ENCODE peak calls at places on chromosomes 11 and 22, in five cellular contexts. One of them, this sample, is unnamed.

GRCh38 chr22:25898707-25899365 is 156.8 kb downstream of the MYO18B start:
- DNase-seq in SJSA1: peak
- DNase-seq in iris pigment epithelial cell: peak
- DNase-seq in GM12865: peak
- DNase-seq in activated CD4-positive, CD25-positive, alpha-beta regulatory T cell: no peak
- DNase-seq in this sample: peak

GRCh38 chr11:61777234-61778090 is 14.9 kb downstream of the TMEM258 start:
- DNase-seq in activated CD4-positive, CD25-positive, alpha-beta regulatory T cell: peak
- DNase-seq in iris pigment epithelial cell: no peak
- DNase-seq in GM12865: no peak
- DNase-seq in SJSA1: no peak
- DNase-seq in this sample: no peak

GRCh38 chr22:27335102-27335660 is 466.4 kb downstream of the MN1 start:
- DNase-seq in activated CD4-positive, CD25-positive, alpha-beta regulatory T cell: no peak
- DNase-seq in iris pigment epithelial cell: no peak
- DNase-seq in GM12865: no peak
- DNase-seq in SJSA1: no peak
- DNase-seq in this sample: no peak

GRCh38 chr11:117300301-117300700 is 9.2 kb downstream of the BACE1-AS start:
- DNase-seq in activated CD4-positive, CD25-positive, alpha-beta regulatory T cell: no peak
- DNase-seq in iris pigment epithelial cell: peak
- DNase-seq in GM12865: no peak
- DNase-seq in SJSA1: no peak
- DNase-seq in this sample: no peak

GRCh38 chr22:49294656-49295464 is 532.8 kb downstream of the BRD1 start:
- DNase-seq in SJSA1: no peak
- DNase-seq in iris pigment epithelial cell: no peak
- DNase-seq in activated CD4-positive, CD25-positive, alpha-beta regulatory T cell: no peak
- DNase-seq in GM12865: no peak
- DNase-seq in this sample: no peak

GRCh38 chr11:45830596-45830995 is 16.7 kb upstream of the CRY2 start:
- DNase-seq in iris pigment epithelial cell: no peak
- DNase-seq in SJSA1: no peak
- DNase-seq in activated CD4-positive, CD25-positive, alpha-beta regulatory T cell: no peak
- DNase-seq in GM12865: no peak
- DNase-seq in this sample: no peak

GRCh38 chr22:38402204-38402603 is 52.8 kb downstream of the KCNJ4 start:
- DNase-seq in activated CD4-positive, CD25-positive, alpha-beta regulatory T cell: no peak
- DNase-seq in iris pigment epithelial cell: no peak
- DNase-seq in SJSA1: no peak
- DNase-seq in GM12865: no peak
- DNase-seq in this sample: no peak

GRCh38 chr22:22410121-22410520 is 98.4 kb downstream of the ZNF280B start:
- DNase-seq in GM12865: peak
- DNase-seq in SJSA1: no peak
- DNase-seq in iris pigment epithelial cell: no peak
- DNase-seq in activated CD4-positive, CD25-positive, alpha-beta regulatory T cell: no peak
- DNase-seq in this sample: peak

GRCh38 chr22:23820748-23821211 is 18.0 kb downstream of the DERL3 start:
- DNase-seq in GM12865: no peak
- DNase-seq in activated CD4-positive, CD25-positive, alpha-beta regulatory T cell: no peak
- DNase-seq in SJSA1: no peak
- DNase-seq in iris pigment epithelial cell: no peak
- DNase-seq in this sample: peak

GRCh38 chr11:64222651-64223000 is 3.4 kb downstream of the TRPT1 start:
- DNase-seq in SJSA1: no peak
- DNase-seq in GM12865: peak
- DNase-seq in iris pigment epithelial cell: no peak
- DNase-seq in activated CD4-positive, CD25-positive, alpha-beta regulatory T cell: no peak
- DNase-seq in this sample: peak

This sample was measured in NB4.